ENCODE peak calls at places on chromosomes 11 and 22, in ten cellular contexts. Z is NT2/D1; P is GM12865; B is dorsolateral prefrontal cortex; H is GDM1; I is SK-MEL-5; U is GM13977; Q is lung; V is T-helper 9 cell; D is stimulated activated CD4-positive, alpha-beta T cell treated with anti-CD3 and anti-CD28 coated beads, Interleukin-12 subunit alpha, Interleukin-12 subunit beta, amount 100 ng/mL, for 24 hours. K is an unnamed sample.

GRCh38 chr11:111602865-111603632 is 800 bp downstream of the SIK2 start:
- DNase-seq in Z (peak; percentile 8), P (peak; percentile 35), B (no peak), H (no peak), I (no peak), U (peak; percentile 32), Q (no peak), V (peak; percentile 10), D (no peak), K (peak; percentile 62)

GRCh38 chr22:23251445-23252093 is 71.3 kb downstream of the BCR start:
- DNase-seq in Z (no peak), P (peak; percentile 19), B (no peak), H (no peak), I (no peak), U (no peak), Q (no peak), V (no peak), D (no peak), K (peak; percentile 55)

GRCh38 chr11:128536521-128536920 is 50.8 kb downstream of the ETS1 start:
- DNase-seq in Z (no peak), P (no peak), B (no peak), H (no peak), I (no peak), U (no peak), Q (no peak), V (no peak), D (no peak), K (no peak)

GRCh38 chr22:25775501-25775900 is 33.5 kb downstream of the MYO18B start:
- DNase-seq in Z (peak; percentile 49), P (no peak), B (no peak), H (no peak), I (no peak), U (no peak), Q (no peak), V (no peak), D (no peak), K (no peak)

GRCh38 chr11:110356769-110357671 is 60.6 kb upstream of the RDX start:
- DNase-seq in Z (no peak), P (no peak), B (no peak), H (no peak), I (peak; percentile 71), U (no peak), Q (no peak), V (no peak), D (no peak), K (peak; percentile 41)

GRCh38 chr11:829946-830294 is 2.2 kb downstream of the CRACR2B start:
- DNase-seq in Z (no peak), P (no peak), B (no peak), H (no peak), I (no peak), U (no peak), Q (no peak), V (no peak), D (no peak), K (no peak)

GRCh38 chr11:59953463-59954218 is 10.2 kb upstream of the OOSP4A start:
- DNase-seq in Z (no peak), P (no peak), B (no peak), H (no peak), I (no peak), U (no peak), Q (no peak), V (no peak), D (no peak), K (no peak)

GRCh38 chr22:38901111-38901641 is 29.2 kb upstream of the CBX6 start:
- DNase-seq in Z (no peak), P (no peak), B (no peak), H (no peak), I (no peak), U (no peak), Q (no peak), V (no peak), D (no peak), K (no peak)

GRCh38 chr11:123233978-123234340 is 38.9 kb upstream of the CLMP start:
- DNase-seq in Z (no peak), P (no peak), B (no peak), H (no peak), I (no peak), U (no peak), Q (no peak), V (no peak), D (no peak), K (no peak)

GRCh38 chr22:48715511-48715910 is 1112.2 kb downstream of the BRD1 start:
- DNase-seq in Z (no peak), P (no peak), B (no peak), H (no peak), I (no peak), U (no peak), Q (no peak), V (no peak), D (no peak), K (no peak)

GRCh38 chr22:50016988-50017700 is 4.6 kb upstream of the IL17REL start:
- DNase-seq in Z (no peak), P (peak; percentile 72), B (no peak), H (no peak), I (no peak), U (peak; percentile 89), Q (no peak), V (peak; percentile 44), D (peak; percentile 80), K (no peak)

GRCh38 chr22:47153854-47154542 is 391.5 kb downstream of the TBC1D22A start:
- DNase-seq in Z (no peak), P (no peak), B (no peak), H (no peak), I (no peak), U (no peak), Q (no peak), V (no peak), D (no peak), K (no peak)

GRCh38 chr11:108084811-108085210 is 36.6 kb upstream of the ACAT1 start:
- DNase-seq in Z (no peak), P (no peak), B (no peak), H (no peak), I (no peak), U (no peak), Q (no peak), V (no peak), D (no peak), K (no peak)

GRCh38 chr11:2269601-2270321 is 627 bp downstream of the ASCL2 start:
- DNase-seq in Z (peak; percentile 67), P (no peak), B (no peak), H (no peak), I (no peak), U (peak; percentile 44), Q (peak; percentile 29), V (no peak), D (no peak), K (peak; percentile 65)

GRCh38 chr11:9073826-9074225 is 17.6 kb downstream of the SCUBE2 start:
- DNase-seq in Z (no peak), P (no peak), B (no peak), H (no peak), I (no peak), U (no peak), Q (no peak), V (no peak), D (no peak), K (no peak)

GRCh38 chr11:91773090-91773489 is 451.5 kb upstream of the FAT3 start:
- DNase-seq in Z (peak; percentile 11), P (no peak), B (no peak), H (no peak), I (peak; percentile 48), U (no peak), Q (no peak), V (no peak), D (no peak), K (no peak)

GRCh38 chr22:48708558-48709245 is 1119.0 kb downstream of the BRD1 start:
- DNase-seq in Z (no peak), P (no peak), B (peak; percentile 24), H (no peak), I (no peak), U (no peak), Q (no peak), V (no peak), D (no peak), K (no peak)

GRCh38 chr11:76161261-76161961 is 44.9 kb downstream of the WNT11 start:
- DNase-seq in Z (no peak), P (no peak), B (no peak), H (no peak), I (no peak), U (no peak), Q (no peak), V (no peak), D (no peak), K (peak; percentile 76)

GRCh38 chr11:79117488-79117887 is 323.3 kb downstream of the TENM4 start:
- DNase-seq in Z (no peak), P (no peak), B (no peak), H (no peak), I (no peak), U (no peak), Q (no peak), V (no peak), D (no peak), K (no peak)

GRCh38 chr22:22748297-22748743 is 103.9 kb downstream of the GGTLC2 start:
- DNase-seq in Z (no peak), P (peak; percentile 42), B (peak; percentile 49), H (peak; percentile 26), I (peak; percentile 75), U (no peak), Q (peak; percentile 50), V (peak; percentile 14), D (peak; percentile 34), K (peak; percentile 67)

GRCh38 chr22:49763696-49764095 is 64.0 kb downstream of the BRD1 start:
- DNase-seq in Z (no peak), P (no peak), B (peak; percentile 19), H (no peak), I (no peak), U (no peak), Q (no peak), V (no peak), D (no peak), K (no peak)

GRCh38 chr11:95863486-95864140 is 60.3 kb downstream of the MTMR2 start:
- DNase-seq in Z (no peak), P (no peak), B (no peak), H (no peak), I (no peak), U (no peak), Q (no peak), V (no peak), D (no peak), K (peak; percentile 9)

GRCh38 chr22:45977551-45978274 is 751 bp upstream of the WNT7B start:
- DNase-seq in Z (no peak), P (no peak), B (no peak), H (no peak), I (no peak), U (no peak), Q (no peak), V (no peak), D (no peak), K (no peak)

GRCh38 chr11:235180-235997 is 753 bp downstream of the SIRT3 start:
- DNase-seq in Z (no peak), P (peak; percentile 51), B (no peak), H (no peak), I (no peak), U (peak; percentile 51), Q (no peak), V (no peak), D (peak; percentile 60), K (no peak)

GRCh38 chr11:123184531-123184930 is 10.5 kb downstream of the CLMP start:
- DNase-seq in Z (no peak), P (no peak), B (no peak), H (no peak), I (no peak), U (no peak), Q (no peak), V (no peak), D (no peak), K (no peak)

GRCh38 chr11:65180877-65181568 is 705 bp upstream of the CAPN1 start:
- DNase-seq in Z (peak; percentile 84), P (peak; percentile 80), B (no peak), H (peak; percentile 38), I (peak; percentile 37), U (peak; percentile 83), Q (peak; percentile 48), V (peak; percentile 52), D (peak; percentile 47), K (peak; percentile 86)

GRCh38 chr22:27345681-27346080 is 455.9 kb downstream of the MN1 start:
- DNase-seq in Z (no peak), P (no peak), B (no peak), H (no peak), I (no peak), U (no peak), Q (peak; percentile 28), V (no peak), D (no peak), K (no peak)

K was measured in AG20443.